ENCODE peak calls at places on chromosome 4, in six cellular contexts. R is HCT116, K is K562, O is HepG2, Z is GM12878, D is H1. W is an unnamed sample.

GRCh38 chr4:172850838-172851237 is 317.8 kb upstream of the GALNT7 start:
- DNase-seq in R (peak; percentile 10), K (no peak), O (no peak), Z (no peak), D (no peak), W (no peak)

GRCh38 chr4:142351958-142352357 is 494.1 kb downstream of the INPP4B start:
- DNase-seq in R (no peak), K (no peak), O (no peak), Z (no peak), D (no peak), W (no peak)

GRCh38 chr4:20219526-20219925 is 32.2 kb upstream of the SLIT2 start:
- DNase-seq in R (no peak), K (no peak), O (no peak), Z (no peak), D (no peak), W (no peak)

GRCh38 chr4:185868983-185869938 is 57.3 kb upstream of the SORBS2 start:
- DNase-seq in R (no peak), K (no peak), O (no peak), Z (no peak), D (no peak), W (no peak)

GRCh38 chr4:150385606-150386005 is 196.3 kb upstream of the MAB21L2 start:
- DNase-seq in R (no peak), K (no peak), O (no peak), Z (no peak), D (no peak), W (no peak)

GRCh38 chr4:18608910-18609525 is 587.5 kb upstream of the LCORL start:
- DNase-seq in R (no peak), K (no peak), O (peak; percentile 9), Z (no peak), D (no peak), W (peak; percentile 12)

GRCh38 chr4:8274772-8275241 is 5.3 kb downstream of the HTRA3 start:
- DNase-seq in R (no peak), K (no peak), O (no peak), Z (no peak), D (no peak), W (peak; percentile 95)

GRCh38 chr4:113125418-113125817 is 76.0 kb downstream of the ANK2 start:
- DNase-seq in R (no peak), K (no peak), O (no peak), Z (no peak), D (no peak), W (no peak)

GRCh38 chr4:137735561-137736104 is 203.3 kb upstream of the PCDH18 start:
- DNase-seq in R (no peak), K (no peak), O (no peak), Z (no peak), D (no peak), W (no peak)

GRCh38 chr4:155039162-155039561 is 169.3 kb upstream of the NPY2R start:
- DNase-seq in R (no peak), K (no peak), O (no peak), Z (no peak), D (no peak), W (no peak)

GRCh38 chr4:81460115-81460836 is 11.4 kb downstream of the RASGEF1B start:
- DNase-seq in R (no peak), K (no peak), O (no peak), Z (no peak), D (no peak), W (no peak)

GRCh38 chr4:115485402-115485801 is 372.0 kb upstream of the NDST4 start:
- DNase-seq in R (no peak), K (no peak), O (no peak), Z (no peak), D (no peak), W (no peak)

GRCh38 chr4:81714251-81714650 is 242.5 kb upstream of the RASGEF1B start:
- DNase-seq in R (no peak), K (no peak), O (no peak), Z (no peak), D (no peak), W (no peak)

DNA sequence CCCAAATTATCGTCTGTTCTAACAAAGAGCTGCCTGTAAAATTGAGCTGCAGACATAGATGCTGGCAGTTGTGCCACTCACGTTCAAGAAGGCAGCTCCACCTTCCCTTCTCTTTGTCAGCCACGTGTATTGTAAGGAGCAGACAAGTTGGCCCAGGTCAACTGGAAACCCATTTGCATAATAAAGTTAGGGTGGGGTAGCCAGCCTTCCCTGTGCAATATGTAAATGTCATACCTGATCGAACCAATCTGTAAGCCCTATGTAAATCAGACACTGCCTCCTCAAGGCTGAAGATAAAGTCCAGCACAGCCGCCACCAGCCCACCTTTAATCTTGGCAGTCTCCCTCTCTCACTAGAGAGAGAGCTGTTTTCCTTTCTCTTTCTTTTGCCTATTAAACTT is 117.2 kb downstream of the TMEM144 start:
- DNase-seq in R (no peak), K (peak; percentile 21), O (no peak), Z (no peak), D (no peak), W (no peak)
- TF ChIP-seq YY1 in R (no peak), K (no peak), O (no peak), Z (no peak), D (no peak), W (no peak)

DNA sequence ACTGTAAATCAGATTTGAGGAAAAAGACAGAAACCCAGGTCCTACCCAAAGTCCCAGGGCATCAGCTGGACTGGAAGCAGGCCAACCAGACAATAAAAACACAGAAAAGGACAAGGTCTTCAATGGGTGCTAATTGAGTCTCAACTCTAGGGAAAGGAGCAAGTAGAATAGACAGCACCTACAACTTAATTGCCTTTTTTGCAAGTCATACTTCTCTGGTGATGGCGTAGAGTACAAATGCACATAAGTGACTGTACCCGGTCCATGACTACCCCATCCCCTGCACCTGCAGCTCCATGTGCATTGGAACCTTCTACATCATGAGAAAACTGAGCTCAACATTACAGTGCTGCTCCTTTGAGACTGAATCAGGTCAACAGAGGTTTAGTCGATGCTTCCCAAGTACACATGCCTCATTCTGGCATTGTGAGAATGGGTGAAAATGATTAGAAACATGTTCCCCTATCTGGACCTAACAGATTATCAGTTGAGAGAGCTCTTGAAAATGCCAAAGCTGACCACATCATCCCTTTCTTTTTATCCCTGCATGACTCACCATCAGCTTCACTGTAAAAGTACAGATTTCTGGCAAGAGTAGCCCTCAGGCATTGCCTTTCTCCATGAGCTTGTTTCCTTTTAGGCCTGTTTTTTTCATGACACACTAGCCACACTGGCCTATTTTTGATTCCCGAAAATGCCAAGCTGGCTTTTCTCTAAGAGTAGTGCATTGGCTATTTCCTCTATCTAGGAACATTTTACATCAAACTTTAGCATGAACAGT is 298.3 kb downstream of the HS3ST1 start:
- DNase-seq in R (no peak), K (no peak), O (no peak), Z (no peak), D (no peak), W (no peak)
- H3K4me2 ChIP-seq in R (no peak overlapping the region), K (no peak overlapping the region), O (no peak overlapping the region), Z (no peak overlapping the region), D (no peak overlapping the region), W (no peak overlapping the region)

DNA sequence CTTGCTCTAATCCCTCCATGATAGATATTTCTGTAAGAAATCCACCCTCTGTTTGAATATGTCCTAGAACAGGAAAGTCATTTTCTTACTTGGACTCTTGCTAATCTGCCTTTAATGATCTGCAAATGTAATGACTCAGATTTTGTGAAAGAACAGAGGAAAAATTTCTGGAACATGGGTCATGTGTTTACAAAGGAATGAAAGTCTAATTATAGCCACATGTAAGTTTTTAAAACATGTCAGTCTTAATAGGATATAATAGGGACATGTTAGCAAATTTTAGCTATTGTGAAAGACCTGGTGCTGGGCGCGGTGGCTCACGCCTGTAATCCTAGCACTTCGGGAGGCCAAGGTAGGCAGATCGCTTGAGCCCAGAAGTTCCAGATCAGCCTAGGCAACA is 47.6 kb downstream of the GRK4 start:
- DNase-seq in R (no peak), K (no peak), O (no peak), Z (no peak), D (no peak), W (no peak)
- TF ChIP-seq YY1 in R (no peak), K (no peak), O (no peak), Z (no peak), D (no peak), W (no peak)

GRCh38 chr4:102779204-102779603 is 18.4 kb upstream of the MANBA start:
- DNase-seq in R (no peak), K (no peak), O (no peak), Z (no peak), D (no peak), W (no peak)
- H3K4me2 ChIP-seq in R (no peak overlapping the region), K (no peak overlapping the region), O (peak overlapping the region; percentile 73), Z (no peak overlapping the region), D (no peak overlapping the region), W (no peak overlapping the region)

GRCh38 chr4:3361896-3362295 is 69.1 kb downstream of the RGS12 start:
- DNase-seq in R (no peak), K (no peak), O (no peak), Z (no peak), D (peak; percentile 37), W (no peak)

GRCh38 chr4:3364199-3364598 is 71.4 kb downstream of the RGS12 start:
- DNase-seq in R (no peak), K (no peak), O (no peak), Z (no peak), D (peak; percentile 42), W (peak; percentile 19)

GRCh38 chr4:3362431-3363287 is 69.8 kb downstream of the RGS12 start:
- DNase-seq in R (no peak), K (no peak), O (no peak), Z (no peak), D (peak; percentile 30), W (no peak)

GRCh38 chr4:3364634-3365314 is 72.0 kb downstream of the RGS12 start:
- DNase-seq in R (no peak), K (no peak), O (no peak), Z (no peak), D (peak; percentile 43), W (peak; percentile 30)

GRCh38 chr4:3363411-3364141 is 70.8 kb downstream of the RGS12 start:
- DNase-seq in R (no peak), K (no peak), O (no peak), Z (no peak), D (peak; percentile 48), W (peak; percentile 30)
- TF ChIP-seq YY1 in R (no peak), K (no peak), O (no peak), Z (no peak), D (no peak), W (no peak)

W was measured in SK-N-SH.